ENCODE peak calls at places on chromosomes 12 and 14, in nine cellular contexts. L, D, X, J, Q, C, B, U and Z are unnamed samples.
A peak's percentile ranks its signal among the peaks of the same experiment; 100 is the strongest.

GRCh38 chr14:102805454-102805891 is 28.2 kb downstream of the TRAF3 start:
- DNase-seq in Q (no peak), X (peak; percentile 32), J (no peak), D (no peak), B (peak; percentile 36), L (no peak), U (peak; percentile 51), C (peak; percentile 81), Z (peak; percentile 79)

GRCh38 chr14:19917955-19918518 is 2.4 kb upstream of the OR4K5 start:
- DNase-seq in Q (no peak), C (no peak), J (no peak), X (no peak), B (no peak), U (no peak), L (no peak), D (no peak), Z (no peak)

GRCh38 chr12:57610553-57611115 is 601 bp upstream of the ARHGEF25 start:
- DNase-seq in B (no peak), J (no peak), Q (peak; percentile 74), X (no peak), D (peak; percentile 62), U (no peak), L (peak; percentile 23), C (no peak), Z (no peak)

GRCh38 chr12:122489038-122489437 is 11.7 kb downstream of the ZCCHC8 start:
- DNase-seq in J (no peak), B (no peak), Q (no peak), C (no peak), L (no peak), U (no peak), D (no peak), X (no peak), Z (no peak)

GRCh38 chr12:53205747-53206146 is 1.3 kb downstream of the ITGB7 start:
- DNase-seq in U (peak; percentile 91), D (peak; percentile 53), J (no peak), Q (no peak), B (peak; percentile 85), X (peak; percentile 72), L (no peak), C (peak; percentile 83), Z (peak; percentile 94)

GRCh38 chr12:118409834-118410233 is 33.5 kb downstream of the SUDS3 start:
- DNase-seq in U (no peak), C (no peak), B (no peak), J (no peak), D (no peak), L (no peak), X (no peak), Q (no peak), Z (no peak)

GRCh38 chr14:82422186-82422585 is 888.5 kb upstream of the SEL1L start:
- DNase-seq in B (no peak), X (no peak), D (no peak), C (no peak), L (no peak), U (no peak), Q (no peak), J (no peak), Z (no peak)

GRCh38 chr12:6946033-6946919 is 2.5 kb downstream of the C12orf57 start:
- DNase-seq in Q (no peak), D (peak; percentile 96), X (peak; percentile 67), B (no peak), J (no peak), L (peak; percentile 93), U (no peak), C (no peak), Z (no peak)

GRCh38 chr12:113589437-113589836 is 117.8 kb upstream of the LHX5 start:
- DNase-seq in D (no peak), Q (no peak), L (no peak), B (no peak), J (no peak), X (no peak), U (no peak), C (no peak), Z (no peak)

GRCh38 chr14:33675415-33676130 is 275.3 kb downstream of the EGLN3 start:
- DNase-seq in L (no peak), X (no peak), D (no peak), U (peak; percentile 45), Q (no peak), C (no peak), J (no peak), B (peak; percentile 66), Z (peak; percentile 19)

GRCh38 chr14:33679025-33679424 is 271.8 kb downstream of the EGLN3 start:
- DNase-seq in J (no peak), L (no peak), X (no peak), D (no peak), Q (no peak), B (no peak), U (no peak), C (no peak), Z (no peak)

GRCh38 chr14:33674716-33675115 is 276.2 kb downstream of the EGLN3 start:
- DNase-seq in Q (no peak), C (no peak), B (no peak), J (no peak), X (no peak), U (no peak), L (no peak), D (no peak), Z (no peak)

GRCh38 chr14:33678012-33678411 is 272.9 kb downstream of the EGLN3 start:
- DNase-seq in Q (no peak), C (no peak), B (no peak), U (no peak), L (no peak), J (no peak), X (no peak), D (no peak), Z (no peak)

DNA sequence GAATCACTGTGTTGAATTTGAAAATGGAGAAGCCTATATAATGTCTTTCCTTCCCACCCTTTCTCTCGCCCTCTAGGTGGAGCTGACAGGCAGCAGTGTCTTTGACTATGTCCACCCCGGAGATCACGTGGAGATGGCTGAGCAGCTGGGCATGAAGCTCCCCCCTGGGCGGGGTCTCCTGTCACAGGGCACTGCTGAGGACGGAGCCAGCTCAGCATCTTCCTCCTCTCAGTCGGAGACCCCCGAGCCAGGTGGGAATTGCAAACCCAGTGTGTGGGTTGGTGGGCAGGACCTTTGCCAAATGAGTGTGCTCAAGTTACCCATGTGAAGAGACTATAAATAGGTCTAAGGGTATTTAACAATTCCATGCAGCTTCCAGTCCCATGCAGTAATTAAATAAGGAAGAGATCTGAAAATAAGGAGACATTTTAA is 274.7 kb downstream of the EGLN3 start:
- DNase-seq in J (no peak), B (no peak), X (no peak), U (peak; percentile 57), L (peak; percentile 62), Q (peak; percentile 40), C (peak; percentile 70), D (peak; percentile 49), Z (peak; percentile 81)
- H3K4me3 ChIP-seq in J (no peak overlapping the region), B (no peak overlapping the region), X (no peak overlapping the region), U (no peak overlapping the region), L (no peak overlapping the region), Q (peak overlapping the region; percentile 39), C (peak overlapping the region; percentile 4), D (no peak overlapping the region), Z (peak overlapping the region; percentile 38)

DNA sequence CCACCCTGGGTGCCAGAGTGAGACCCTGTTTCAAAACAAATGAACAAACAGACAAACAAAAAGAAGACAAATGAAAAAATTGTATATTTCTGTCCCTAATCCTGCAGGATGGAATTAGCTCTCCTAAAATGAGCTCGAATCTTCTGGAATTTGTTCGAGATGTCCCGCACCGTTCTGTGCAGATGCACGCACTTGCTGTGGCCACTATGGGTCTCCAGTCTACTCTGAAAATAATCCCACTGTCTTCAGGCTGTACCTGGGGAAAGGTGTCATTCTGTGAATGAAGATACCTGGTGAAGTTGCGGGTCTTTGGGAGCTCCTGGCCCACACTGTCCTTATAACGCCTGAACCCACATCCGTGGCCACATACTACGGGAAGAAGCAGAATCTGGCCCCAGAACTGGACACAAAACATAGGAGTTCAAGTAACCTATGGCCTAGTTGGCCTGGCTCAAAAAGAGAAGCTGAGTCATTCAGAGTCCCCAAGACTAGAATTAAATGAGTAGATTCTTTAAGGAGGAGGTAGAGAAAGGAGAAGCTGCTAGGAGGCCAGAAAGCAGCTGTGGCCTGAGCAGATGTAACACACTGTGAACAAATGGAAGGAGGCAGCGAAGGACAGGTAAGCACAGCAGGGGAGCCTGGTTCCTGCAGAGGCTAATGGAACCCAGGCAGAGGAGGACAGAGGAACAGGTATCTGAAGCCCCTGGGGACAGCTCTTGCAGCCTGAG is 108.6 kb downstream of the FOXN3 start:
- DNase-seq in J (no peak), D (no peak), B (peak; percentile 29), X (no peak), C (no peak), L (no peak), Q (no peak), U (peak; percentile 53), Z (peak; percentile 18)
- TF ChIP-seq CTCF in J (no peak), D (no peak), B (no peak), X (no peak), C (no peak), L (no peak), Q (no peak), U (no peak), Z (no peak)

GRCh38 chr14:54787263-54787662 is 115.4 kb downstream of the GCH1 start:
- DNase-seq in U (no peak), D (peak; percentile 21), Q (no peak), C (no peak), B (no peak), X (no peak), J (no peak), L (no peak), Z (no peak)
- H3K4me3 ChIP-seq in U (no peak overlapping the region), D (no peak overlapping the region), Q (no peak overlapping the region), C (no peak overlapping the region), B (no peak overlapping the region), X (no peak overlapping the region), J (no peak overlapping the region), L (no peak overlapping the region), Z (no peak overlapping the region)

GRCh38 chr12:69284131-69284530 is 44.8 kb downstream of the CPSF6 start:
- DNase-seq in U (peak; percentile 81), X (peak; percentile 36), J (no peak), B (peak; percentile 68), C (peak; percentile 77), D (peak; percentile 65), L (peak; percentile 81), Q (peak; percentile 76), Z (peak; percentile 83)
- TF ChIP-seq CTCF in U (peak; percentile 26), X (no peak), J (peak; percentile 21), B (peak; percentile 14), C (no peak), D (no peak), L (peak; percentile 35), Q (no peak), Z (peak; percentile 30)

GRCh38 chr14:81268016-81268416 is 47.3 kb upstream of the GTF2A1 start:
- DNase-seq in Q (no peak), X (no peak), D (no peak), L (no peak), J (no peak), B (no peak), U (peak; percentile 5), C (no peak), Z (peak; percentile 11)
- H3K4me3 ChIP-seq in Q (no peak overlapping the region), X (no peak overlapping the region), D (no peak overlapping the region), L (no peak overlapping the region), J (no peak overlapping the region), B (no peak overlapping the region), U (no peak overlapping the region), C (no peak overlapping the region), Z (no peak overlapping the region)

GRCh38 chr14:90368946-90369721 is 27.7 kb upstream of the CALM1 start:
- DNase-seq in U (peak; percentile 67), J (no peak), D (no peak), X (no peak), Q (no peak), L (no peak), C (no peak), B (peak; percentile 52), Z (peak; percentile 21)
- TF ChIP-seq CTCF in U (peak; percentile 19), J (no peak), D (peak; percentile 44), X (peak; percentile 80), Q (no peak), L (no peak), C (no peak), B (no peak), Z (peak; percentile 20)